ENCODE peak calls at places on chromosome 1, in six cellular contexts. V is IMR-90; K is foreskin fibroblast; L is activated CD4-positive, alpha-beta memory T cell treated with anti-CD3 and anti-CD28 coated beads, Interleukin-2, amount 10 ng/mL, durations not matched to agents 7 days and 5 days; C is GM13976; Q is AML-193. W is an unnamed sample.

GRCh38 chr1:74995848-74996247 is 138.3 kb upstream of the LHX8 start:
- DNase-seq in Q (no peak), C (no peak), L (no peak), K (no peak), V (no peak), W (no peak)

GRCh38 chr1:214261206-214262123 is 19.5 kb upstream of the SMYD2 start:
- DNase-seq in C (peak), V (peak), K (peak), Q (peak), L (peak), W (peak)

GRCh38 chr1:98457212-98457611 is 204.3 kb upstream of the SNX7 start:
- DNase-seq in Q (no peak), V (no peak), C (no peak), L (no peak), K (no peak), W (no peak)

GRCh38 chr1:182699673-182700350 is 15.4 kb upstream of the RGS8 start:
- DNase-seq in Q (no peak), C (no peak), V (no peak), L (no peak), K (peak), W (no peak)

GRCh38 chr1:26027716-26028489 is 6.3 kb downstream of the EXTL1 start:
- DNase-seq in V (no peak), K (peak), Q (peak), C (no peak), L (no peak), W (no peak)

GRCh38 chr1:30451532-30452125 is 271.8 kb downstream of the MATN1 start:
- DNase-seq in K (no peak), C (peak), L (no peak), V (no peak), Q (no peak), W (no peak)

GRCh38 chr1:153506831-153507413 is 28.9 kb downstream of the S100A6 start:
- DNase-seq in V (peak), C (no peak), L (no peak), K (peak), Q (no peak), W (no peak)

GRCh38 chr1:10606070-10606469 is 131.3 kb downstream of the PEX14 start:
- DNase-seq in Q (no peak), K (no peak), L (no peak), V (no peak), C (no peak), W (no peak)

GRCh38 chr1:115648717-115649691 is 7.2 kb downstream of the VANGL1 start:
- DNase-seq in K (peak), C (peak), L (peak), V (no peak), Q (no peak), W (no peak)

GRCh38 chr1:214537872-214538473 is 13.4 kb downstream of the PTPN14 start:
- DNase-seq in Q (no peak), V (no peak), K (no peak), C (no peak), L (no peak), W (no peak)

GRCh38 chr1:200558866-200559459 is 61.6 kb downstream of the KIF14 start:
- DNase-seq in K (peak), Q (peak), L (no peak), C (peak), V (peak), W (peak)

GRCh38 chr1:78492376-78492950 is 1.7 kb downstream of the PTGFR start:
- DNase-seq in C (no peak), L (no peak), V (no peak), Q (no peak), K (peak), W (no peak)